ENCODE peak calls at places on chromosome 10, in seven cellular contexts. E, T, Q, M, V, A and U are unnamed samples.

GRCh38 chr10:38050212-38050611 is 39.7 kb downstream of the ZNF33A start:
- DNase-seq in E (no peak), T (no peak), Q (no peak), M (no peak), V (no peak), A (no peak), U (no peak)

GRCh38 chr10:29627201-29628105 is 7.3 kb downstream of the SVIL start:
- DNase-seq in E (peak; percentile 85), T (no peak), Q (peak; percentile 61), M (no peak), V (no peak), A (no peak), U (no peak)

GRCh38 chr10:110848106-110848505 is 23.6 kb upstream of the PDCD4 start:
- DNase-seq in E (no peak), T (no peak), Q (no peak), M (no peak), V (no peak), A (no peak), U (no peak)

GRCh38 chr10:28790146-28790545 is 112.8 kb downstream of the BAMBI start:
- DNase-seq in E (no peak), T (no peak), Q (no peak), M (no peak), V (no peak), A (no peak), U (no peak)

GRCh38 chr10:97140284-97140846 is 45.4 kb downstream of the SLIT1 start:
- DNase-seq in E (no peak), T (no peak), Q (no peak), M (no peak), V (no peak), A (no peak), U (no peak)

GRCh38 chr10:53572799-53573198 is 800.2 kb upstream of the MBL2 start:
- DNase-seq in E (no peak), T (no peak), Q (no peak), M (no peak), V (no peak), A (no peak), U (no peak)

GRCh38 chr10:6203331-6204062 is 765 bp downstream of the PFKFB3 start:
- DNase-seq in E (peak; percentile 64), T (peak; percentile 40), Q (peak; percentile 50), M (peak; percentile 35), V (peak; percentile 78), A (no peak), U (peak; percentile 66)

GRCh38 chr10:117112220-117112619 is 25.9 kb downstream of the VAX1 start:
- DNase-seq in E (peak; percentile 6), T (no peak), Q (peak; percentile 12), M (no peak), V (no peak), A (no peak), U (no peak)

GRCh38 chr10:52308251-52309031 is 5.6 kb upstream of the DKK1 start:
- DNase-seq in E (peak; percentile 92), T (peak; percentile 34), Q (peak; percentile 45), M (no peak), V (peak; percentile 59), A (peak; percentile 30), U (no peak)

GRCh38 chr10:95650232-95650631 is 6.3 kb downstream of the ALDH18A1 start:
- DNase-seq in E (no peak), T (no peak), Q (no peak), M (no peak), V (no peak), A (no peak), U (no peak)

GRCh38 chr10:110947061-110947595 is 27.7 kb downstream of the SHOC2 start:
- DNase-seq in E (peak; percentile 16), T (no peak), Q (peak; percentile 14), M (no peak), V (no peak), A (no peak), U (no peak)

GRCh38 chr10:510415-510881 is 179.0 kb downstream of the DIP2C start:
- DNase-seq in E (no peak), T (no peak), Q (peak; percentile 12), M (no peak), V (no peak), A (peak; percentile 65), U (no peak)

GRCh38 chr10:70931168-70931805 is 42.9 kb upstream of the PCBD1 start:
- DNase-seq in E (peak; percentile 26), T (no peak), Q (peak; percentile 79), M (no peak), V (no peak), A (no peak), U (no peak)

GRCh38 chr10:87094373-87095240 is at the start of the genes GLUD1 and SHLD2:
- DNase-seq in E (peak; percentile 95), T (peak; percentile 94), Q (peak; percentile 89), M (peak; percentile 78), V (peak; percentile 97), A (peak; percentile 88), U (peak; percentile 90)

GRCh38 chr10:33520223-33520622 is 185.8 kb upstream of the NRP1 start:
- DNase-seq in E (no peak), T (no peak), Q (no peak), M (no peak), V (no peak), A (no peak), U (no peak)

GRCh38 chr10:73910764-73911552 is at the start of gene PLAU:
- DNase-seq in E (peak; percentile 43), T (no peak), Q (peak; percentile 73), M (no peak), V (peak; percentile 65), A (no peak), U (peak; percentile 38)

GRCh38 chr10:104031631-104032030 is 54.0 kb downstream of the COL17A1 start:
- DNase-seq in E (no peak), T (no peak), Q (no peak), M (no peak), V (no peak), A (no peak), U (no peak)

GRCh38 chr10:9268176-9268575 is 1213.7 kb downstream of the GATA3 start:
- DNase-seq in E (no peak), T (no peak), Q (no peak), M (no peak), V (no peak), A (no peak), U (no peak)

GRCh38 chr10:61899045-61899444 is 2.5 kb upstream of the ARID5B start:
- DNase-seq in E (peak; percentile 60), T (no peak), Q (peak; percentile 79), M (no peak), V (no peak), A (no peak), U (peak; percentile 31)

GRCh38 chr10:8079126-8079525 is 24.6 kb downstream of the GATA3 start:
- DNase-seq in E (no peak), T (no peak), Q (no peak), M (no peak), V (no peak), A (no peak), U (no peak)

GRCh38 chr10:78889536-78890063 is 179.2 kb upstream of the ZMIZ1 start:
- DNase-seq in E (no peak), T (no peak), Q (no peak), M (no peak), V (no peak), A (no peak), U (no peak)

DNA sequence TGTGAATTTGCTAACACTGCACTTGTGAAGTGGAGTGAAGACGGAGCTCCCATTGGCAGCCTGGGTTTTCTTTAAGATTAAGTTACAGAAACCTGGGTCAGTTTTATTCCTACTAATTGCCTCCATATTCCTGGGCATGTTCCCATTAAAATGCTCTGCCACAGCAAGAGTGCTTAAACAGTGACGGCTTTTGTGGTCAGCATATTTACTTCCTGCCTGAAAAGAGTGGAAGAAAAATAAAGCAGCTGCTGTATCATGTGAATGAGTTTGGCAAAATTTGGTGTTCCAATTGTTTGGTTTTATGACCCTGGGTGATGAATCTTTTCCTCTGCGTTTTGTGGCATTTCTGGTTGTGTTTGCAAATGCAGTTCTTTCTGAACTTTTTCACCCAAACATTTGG is 96.9 kb upstream of the PLXDC2 start:
- DNase-seq in E (peak; percentile 81), T (no peak), Q (no peak), M (no peak), V (no peak), A (no peak), U (no peak)
- H3K27ac ChIP-seq in E (no peak overlapping the region), T (no peak overlapping the region), Q (no peak overlapping the region), M (no peak overlapping the region), V (no peak overlapping the region), A (no peak overlapping the region), U (no peak overlapping the region)

DNA sequence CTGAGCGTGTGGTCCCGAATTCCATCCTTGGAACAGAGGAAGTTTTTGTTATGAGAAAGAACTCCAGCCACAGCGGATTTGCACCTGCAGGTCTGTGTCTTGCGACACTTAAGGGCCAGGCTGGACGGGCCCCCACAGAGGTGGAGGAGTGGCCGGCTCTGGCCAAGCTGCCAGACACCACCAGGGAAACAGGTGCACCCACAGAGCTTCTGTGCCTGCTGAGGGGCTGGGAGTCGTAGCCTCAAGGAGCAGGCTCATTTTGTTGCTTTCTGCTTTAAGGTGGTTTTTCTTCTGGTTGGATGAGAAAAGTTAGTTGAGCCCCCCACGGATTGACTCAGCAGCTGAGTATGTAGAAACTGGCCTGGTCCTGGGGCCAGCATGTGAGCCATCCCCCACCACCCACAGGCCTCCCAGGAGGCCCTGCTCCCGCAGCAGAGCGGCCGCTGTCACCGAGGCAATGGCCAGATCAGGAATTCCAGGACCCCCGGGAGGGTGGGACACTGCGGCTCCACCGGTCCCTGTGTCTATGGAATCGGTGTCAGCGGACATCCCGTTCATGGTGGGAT is 41.9 kb downstream of the NKX6-2 start:
- DNase-seq in E (peak; percentile 18), T (no peak), Q (no peak), M (no peak), V (no peak), A (no peak), U (no peak)
- H3K27ac ChIP-seq in E (no peak overlapping the region), T (no peak overlapping the region), Q (no peak overlapping the region), M (no peak overlapping the region), V (no peak overlapping the region), A (no peak overlapping the region), U (no peak overlapping the region)

DNA sequence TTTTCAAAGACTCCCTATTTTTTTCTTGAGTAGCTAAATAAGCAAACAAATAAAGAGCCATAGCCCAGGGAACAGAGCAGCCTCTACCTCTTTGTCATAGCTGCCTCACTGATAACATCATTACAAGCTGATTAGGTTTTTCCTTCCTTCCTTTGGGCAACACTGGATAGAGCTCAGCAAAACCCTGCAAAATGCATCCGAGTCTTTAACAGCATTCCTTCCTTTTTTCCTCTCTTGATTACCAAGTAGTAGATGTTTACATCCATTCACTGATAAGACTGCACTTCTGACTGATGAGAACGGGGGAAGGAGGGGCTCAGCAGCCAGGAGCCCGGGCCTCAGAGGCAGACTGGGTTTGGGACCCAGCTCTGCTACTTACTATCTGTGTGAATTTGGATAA is 214.3 kb downstream of the ANK3 start:
- DNase-seq in E (peak; percentile 16), T (no peak), Q (no peak), M (no peak), V (no peak), A (no peak), U (no peak)
- H3K27ac ChIP-seq in E (no peak overlapping the region), T (no peak overlapping the region), Q (no peak overlapping the region), M (no peak overlapping the region), V (no peak overlapping the region), A (no peak overlapping the region), U (no peak overlapping the region)

DNA sequence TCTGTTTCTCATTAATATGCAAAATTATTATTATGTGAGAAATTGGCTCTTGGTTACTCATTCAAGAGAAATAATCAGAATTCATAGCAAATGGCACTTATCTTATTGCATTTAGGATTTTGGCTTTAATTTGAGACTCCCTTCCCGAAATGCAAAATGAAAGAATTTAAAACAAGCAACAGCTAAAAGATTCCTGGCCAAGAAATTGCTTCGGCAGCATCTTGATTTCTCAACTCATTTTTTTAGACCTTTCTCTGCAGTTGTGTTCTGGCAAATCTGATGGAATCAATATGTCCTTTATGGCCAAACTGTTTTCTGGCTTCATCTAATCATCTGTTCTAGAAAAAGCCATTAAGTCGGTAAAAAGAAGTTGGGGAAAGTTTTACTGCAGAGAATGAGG is 172.2 kb downstream of the SLC16A9 start:
- DNase-seq in E (peak; percentile 39), T (no peak), Q (no peak), M (no peak), V (no peak), A (no peak), U (no peak)
- H3K27ac ChIP-seq in E (no peak overlapping the region), T (no peak overlapping the region), Q (no peak overlapping the region), M (no peak overlapping the region), V (peak overlapping the region; percentile 11), A (peak overlapping the region; percentile 59), U (no peak overlapping the region)